ENCODE peak calls at places on chromosome 10, in nine cellular contexts. Q is progenitor cell of endocrine pancreas, R is AML-193, W is HCEC 1CT, J is RWPE1, Z is GM20000, S is IMR-90, X is MCF 10A, M is renal cortical epithelial cell. P is an unnamed sample.

GRCh38 chr10:58723977-58724376 is 211.3 kb downstream of the BICC1 start:
- DNase-seq in Q (no peak), R (no peak), W (no peak), J (no peak), Z (no peak), S (peak), X (peak), M (peak), P (no peak)

GRCh38 chr10:9545073-9545472 is 1472.6 kb upstream of the CELF2 start:
- DNase-seq in Q (no peak), R (no peak), W (no peak), J (no peak), Z (no peak), S (no peak), X (peak), M (no peak), P (no peak)

GRCh38 chr10:114811769-114812353 is 9.7 kb upstream of the FHIP2A start:
- DNase-seq in Q (no peak), R (no peak), W (no peak), J (no peak), Z (no peak), S (no peak), X (no peak), M (no peak), P (no peak)

GRCh38 chr10:72328045-72328828 is 26.5 kb downstream of the DNAJB12 start:
- DNase-seq in Q (no peak), R (peak), W (peak), J (no peak), Z (peak), S (peak), X (peak), M (peak), P (no peak)

GRCh38 chr10:133278577-133279265 is 2.1 kb upstream of the ADAM8 start:
- DNase-seq in Q (no peak), R (peak), W (peak), J (peak), Z (peak), S (peak), X (peak), M (peak), P (peak)

GRCh38 chr10:114810926-114811325 is 10.7 kb upstream of the FHIP2A start:
- DNase-seq in Q (no peak), R (no peak), W (no peak), J (no peak), Z (peak), S (no peak), X (no peak), M (no peak), P (peak)

GRCh38 chr10:784759-785538 is 95.5 kb upstream of the DIP2C start:
- DNase-seq in Q (no peak), R (no peak), W (peak), J (peak), Z (peak), S (peak), X (peak), M (peak), P (no peak)

GRCh38 chr10:128572696-128573095 is 446.5 kb upstream of the MKI67 start:
- DNase-seq in Q (no peak), R (no peak), W (no peak), J (no peak), Z (no peak), S (no peak), X (no peak), M (no peak), P (no peak)

GRCh38 chr10:108454793-108455192 is 1290.3 kb upstream of the SORCS1 start:
- DNase-seq in Q (no peak), R (no peak), W (peak), J (no peak), Z (no peak), S (no peak), X (no peak), M (no peak), P (no peak)

GRCh38 chr10:101952196-101952595 is 103.8 kb downstream of the ARMH3 start:
- DNase-seq in Q (no peak), R (no peak), W (peak), J (no peak), Z (no peak), S (peak), X (no peak), M (no peak), P (no peak)

GRCh38 chr10:133258818-133259602 is 17.7 kb downstream of the ADAM8 start:
- DNase-seq in Q (no peak), R (peak), W (peak), J (peak), Z (no peak), S (peak), X (peak), M (peak), P (no peak)

GRCh38 chr10:5561704-5562645 is 37.2 kb downstream of the CALML3 start:
- DNase-seq in Q (no peak), R (no peak), W (no peak), J (no peak), Z (no peak), S (no peak), X (no peak), M (no peak), P (no peak)

GRCh38 chr10:105328441-105328840 is 687.4 kb downstream of the SORCS3 start:
- DNase-seq in Q (no peak), R (no peak), W (no peak), J (no peak), Z (no peak), S (no peak), X (peak), M (peak), P (no peak)

GRCh38 chr10:76649723-76650127 is 987.9 kb downstream of the KCNMA1 start:
- DNase-seq in Q (no peak), R (no peak), W (no peak), J (no peak), Z (no peak), S (peak), X (peak), M (peak), P (no peak)

GRCh38 chr10:110833941-110834621 is 37.6 kb upstream of the PDCD4 start:
- DNase-seq in Q (no peak), R (no peak), W (no peak), J (no peak), Z (no peak), S (no peak), X (no peak), M (no peak), P (no peak)

GRCh38 chr10:77641788-77642397 is 4.3 kb upstream of the KCNMA1 start:
- DNase-seq in Q (peak), R (peak), W (peak), J (peak), Z (peak), S (peak), X (peak), M (peak), P (peak)

GRCh38 chr10:64394744-64395143 is 873.5 kb downstream of the REEP3 start:
- DNase-seq in Q (no peak), R (no peak), W (no peak), J (no peak), Z (no peak), S (peak), X (no peak), M (peak), P (no peak)

GRCh38 chr10:131920151-131920550 is 19.3 kb downstream of the PPP2R2D start:
- DNase-seq in Q (no peak), R (no peak), W (no peak), J (no peak), Z (no peak), S (no peak), X (no peak), M (no peak), P (no peak)

GRCh38 chr10:98474628-98475027 is 27.9 kb upstream of the HPS1 start:
- DNase-seq in Q (no peak), R (no peak), W (no peak), J (no peak), Z (peak), S (no peak), X (no peak), M (no peak), P (no peak)

GRCh38 chr10:61635946-61636345 is 26.8 kb upstream of the CABCOCO1 start:
- DNase-seq in Q (no peak), R (no peak), W (peak), J (peak), Z (no peak), S (peak), X (peak), M (peak), P (no peak)

GRCh38 chr10:62230344-62231138 is 38.1 kb downstream of the RTKN2 start:
- DNase-seq in Q (no peak), R (no peak), W (peak), J (no peak), Z (no peak), S (peak), X (no peak), M (peak), P (no peak)

GRCh38 chr10:12382956-12383531 is 33.7 kb downstream of the CAMK1D start:
- DNase-seq in Q (no peak), R (no peak), W (no peak), J (no peak), Z (no peak), S (no peak), X (no peak), M (no peak), P (no peak)

GRCh38 chr10:132865851-132866600 is 76.3 kb downstream of the CFAP46 start:
- DNase-seq in Q (peak), R (no peak), W (no peak), J (no peak), Z (no peak), S (no peak), X (no peak), M (no peak), P (no peak)

GRCh38 chr10:28072573-28072972 is 73.7 kb upstream of the ODAD2 start:
- DNase-seq in Q (no peak), R (no peak), W (peak), J (peak), Z (no peak), S (peak), X (peak), M (peak), P (no peak)

GRCh38 chr10:47237316-47238260 is 62.4 kb upstream of the GDF10 start:
- DNase-seq in Q (peak), R (no peak), W (no peak), J (no peak), Z (no peak), S (no peak), X (no peak), M (no peak), P (no peak)

GRCh38 chr10:122570920-122571319 is 10.4 kb downstream of the DMBT1 start:
- DNase-seq in Q (no peak), R (no peak), W (no peak), J (no peak), Z (no peak), S (no peak), X (no peak), M (no peak), P (no peak)

GRCh38 chr10:23693895-23694294 is 255.0 kb downstream of the OTUD1 start:
- DNase-seq in Q (no peak), R (no peak), W (no peak), J (no peak), Z (no peak), S (no peak), X (no peak), M (no peak), P (peak)

GRCh38 chr10:122786269-122786668 is 59.4 kb downstream of the CUZD1 start:
- DNase-seq in Q (peak), R (no peak), W (no peak), J (peak), Z (peak), S (peak), X (peak), M (peak), P (no peak)

GRCh38 chr10:132257271-132257670 is 50.5 kb downstream of the STK32C start:
- DNase-seq in Q (no peak), R (no peak), W (no peak), J (peak), Z (no peak), S (peak), X (peak), M (peak), P (no peak)

GRCh38 chr10:120480848-120481247 is 23.8 kb downstream of the PLPP4 start:
- DNase-seq in Q (no peak), R (no peak), W (no peak), J (no peak), Z (no peak), S (no peak), X (no peak), M (no peak), P (no peak)

GRCh38 chr10:124279882-124280281 is 138.8 kb downstream of the OAT start:
- DNase-seq in Q (no peak), R (no peak), W (no peak), J (no peak), Z (no peak), S (no peak), X (no peak), M (no peak), P (no peak)

GRCh38 chr10:76727009-76727408 is 910.6 kb downstream of the KCNMA1 start:
- DNase-seq in Q (no peak), R (no peak), W (no peak), J (no peak), Z (no peak), S (no peak), X (no peak), M (no peak), P (no peak)

GRCh38 chr10:3987142-3987974 is 202.3 kb upstream of the KLF6 start:
- DNase-seq in Q (no peak), R (no peak), W (peak), J (no peak), Z (no peak), S (peak), X (no peak), M (peak), P (no peak)